ENCODE peak calls at places on chromosomes 12 and 14, in ten cellular contexts. U, Y, D, O, L, Q, Z, J, T and N are unnamed samples.

GRCh38 chr12:58242803-58243628 is 301.6 kb downstream of the ATP23 start:
- DNase-seq in U (no peak), Y (no peak), D (no peak), O (no peak), L (no peak), Q (no peak), Z (peak), J (no peak), T (no peak), N (no peak)

GRCh38 chr14:74400328-74400727 is 25.7 kb downstream of the SYNDIG1L start:
- DNase-seq in U (no peak), Y (no peak), D (no peak), O (peak), L (no peak), Q (no peak), Z (no peak), J (no peak), T (no peak), N (no peak)

GRCh38 chr12:89299417-89299816 is 52.9 kb downstream of the DUSP6 start:
- DNase-seq in U (no peak), Y (no peak), D (no peak), O (no peak), L (no peak), Q (no peak), Z (no peak), J (no peak), T (no peak), N (no peak)

GRCh38 chr14:95156765-95157194 is 549 bp downstream of the DICER1 start:
- DNase-seq in U (peak), Y (peak), D (peak), O (no peak), L (peak), Q (peak), Z (no peak), J (peak), T (peak), N (peak)

GRCh38 chr12:66552753-66553152 is 126.1 kb downstream of the GRIP1 start:
- DNase-seq in U (no peak), Y (no peak), D (no peak), O (no peak), L (no peak), Q (no peak), Z (no peak), J (no peak), T (no peak), N (no peak)

GRCh38 chr12:132190834-132191500 is 46.7 kb downstream of the NOC4L start:
- DNase-seq in U (no peak), Y (no peak), D (no peak), O (no peak), L (no peak), Q (no peak), Z (no peak), J (no peak), T (no peak), N (no peak)

GRCh38 chr12:25054076-25054782 is 105.3 kb upstream of the BCAT1 start:
- DNase-seq in U (no peak), Y (no peak), D (no peak), O (no peak), L (no peak), Q (peak), Z (no peak), J (no peak), T (peak), N (no peak)

GRCh38 chr14:77862154-77862783 is 62.4 kb downstream of the ADCK1 start:
- DNase-seq in U (peak), Y (peak), D (peak), O (peak), L (peak), Q (peak), Z (no peak), J (peak), T (peak), N (peak)

GRCh38 chr12:93142881-93143280 is 213.8 kb upstream of the EEA1 start:
- DNase-seq in U (no peak), Y (no peak), D (no peak), O (no peak), L (no peak), Q (no peak), Z (no peak), J (no peak), T (no peak), N (no peak)

GRCh38 chr14:102088012-102088792 is 1.4 kb upstream of the HSP90AA1 start:
- DNase-seq in U (peak), Y (peak), D (peak), O (peak), L (peak), Q (peak), Z (no peak), J (no peak), T (no peak), N (peak)

GRCh38 chr12:122659579-122659978 is 43.6 kb downstream of the HCAR2 start:
- DNase-seq in U (peak), Y (no peak), D (no peak), O (no peak), L (no peak), Q (no peak), Z (no peak), J (no peak), T (no peak), N (no peak)

GRCh38 chr12:132604108-132605054 is 6.0 kb downstream of the LRCOL1 start:
- DNase-seq in U (no peak), Y (no peak), D (no peak), O (no peak), L (no peak), Q (no peak), Z (no peak), J (no peak), T (peak), N (no peak)

GRCh38 chr14:73743431-73743931 is 29.3 kb upstream of the PNMA1 start:
- DNase-seq in U (peak), Y (peak), D (peak), O (no peak), L (no peak), Q (peak), Z (no peak), J (no peak), T (no peak), N (no peak)